ENCODE peak calls at places on chromosomes 12 and 14, in four cellular contexts. Z is Right ventricle myocardium superior; P is stimulated activated CD4-positive, alpha-beta T cell treated with anti-CD3 and anti-CD28 coated beads, Interleukin-2, amount 100 ng/mL, for 24 hours; F is NCI-H2171. S is an unnamed sample.

GRCh38 chr12:19643635-19644034 is 204.3 kb downstream of the AEBP2 start:
- DNase-seq in Z (no peak), P (no peak), F (no peak), S (no peak)

GRCh38 chr12:105444809-105445102 is 114.3 kb downstream of the C12orf75 start:
- DNase-seq in Z (no peak), P (no peak), F (no peak), S (no peak)

GRCh38 chr12:116849216-116849615 is 32.0 kb downstream of the HRK start:
- DNase-seq in Z (no peak), P (no peak), F (no peak), S (no peak)

GRCh38 chr12:3076730-3077571 is at the start of gene TSPAN9:
- DNase-seq in Z (peak), P (peak), F (peak), S (peak)

GRCh38 chr12:108854453-108855283 is 2.7 kb downstream of the SSH1 start:
- DNase-seq in Z (no peak), P (no peak), F (no peak), S (no peak)

GRCh38 chr12:18139989-18140596 is 50.1 kb upstream of the RERGL start:
- DNase-seq in Z (no peak), P (no peak), F (no peak), S (no peak)

GRCh38 chr12:27705263-27705662 is 5.4 kb upstream of the MRPS35 start:
- DNase-seq in Z (no peak), P (no peak), F (no peak), S (no peak)

GRCh38 chr14:24240110-24240918 is 2.1 kb downstream of the TINF2 start:
- DNase-seq in Z (no peak), P (no peak), F (no peak), S (no peak)

GRCh38 chr12:92028039-92028709 is 117.5 kb downstream of the BTG1 start:
- DNase-seq in Z (no peak), P (no peak), F (no peak), S (no peak)

GRCh38 chr12:24425601-24425970 is 476.1 kb upstream of the SOX5 start:
- DNase-seq in Z (no peak), P (no peak), F (no peak), S (no peak)

GRCh38 chr12:14257734-14258467 is 107.6 kb upstream of the ATF7IP start:
- DNase-seq in Z (no peak), P (peak), F (peak), S (peak)

GRCh38 chr12:27032679-27033078 is 10.3 kb downstream of the MED21 start:
- DNase-seq in Z (no peak), P (no peak), F (no peak), S (no peak)

GRCh38 chr12:94586589-94587259 is 63.6 kb downstream of the TMCC3 start:
- DNase-seq in Z (no peak), P (no peak), F (no peak), S (no peak)

GRCh38 chr14:22821193-22822016 is 6.2 kb upstream of the SLC7A7 start:
- DNase-seq in Z (no peak), P (no peak), F (no peak), S (no peak)

GRCh38 chr12:98456583-98457573 is 58.5 kb upstream of the TMPO start:
- DNase-seq in Z (peak), P (no peak), F (peak), S (peak)

GRCh38 chr14:61537567-61538463 is 157.5 kb upstream of the HIF1A start:
- DNase-seq in Z (no peak), P (peak), F (peak), S (no peak)

GRCh38 chr14:55354500-55354899 is 57.1 kb downstream of the ATG14 start:
- DNase-seq in Z (no peak), P (peak), F (peak), S (no peak)

GRCh38 chr14:104888489-104889373 is 23.7 kb downstream of the CEP170B start:
- DNase-seq in Z (peak), P (no peak), F (no peak), S (peak)

GRCh38 chr12:5511644-5512584 is 80.0 kb downstream of the NTF3 start:
- DNase-seq in Z (peak), P (no peak), F (no peak), S (no peak)

S was measured in activated CD4-positive, CD25-positive, alpha-beta regulatory T cell treated with anti-CD3 and anti-CD28 coated beads, Interleukin-2, amount 50 U/mL, for 72 hours.